ENCODE peak calls at places on chromosomes 2 and 18, in ten cellular contexts. X, W, Q, B, H, Z, C, R, L and Y are unnamed samples.
A peak's percentile ranks its signal among the peaks of the same experiment; 100 is the strongest.

GRCh38 chr18:58364867-58365533 is 263.9 kb downstream of the ALPK2 start:
- DNase-seq in X (no peak), W (no peak), Q (no peak), B (no peak), H (no peak), Z (no peak), C (no peak), R (no peak), L (no peak), Y (no peak)

GRCh38 chr2:227592694-227593387 is 5.9 kb upstream of the SCYGR2 start:
- DNase-seq in X (no peak), W (no peak), Q (no peak), B (no peak), H (no peak), Z (no peak), C (no peak), R (no peak), L (no peak), Y (no peak)

GRCh38 chr2:207513577-207514257 is 16.0 kb upstream of the CREB1 start:
- DNase-seq in X (no peak), W (no peak), Q (no peak), B (no peak), H (peak; percentile 80), Z (no peak), C (no peak), R (no peak), L (no peak), Y (no peak)

GRCh38 chr2:162929571-162929970 is 91.0 kb upstream of the KCNH7 start:
- DNase-seq in X (no peak), W (no peak), Q (no peak), B (no peak), H (no peak), Z (no peak), C (no peak), R (no peak), L (no peak), Y (no peak)

GRCh38 chr2:207049122-207049521 is 109.8 kb downstream of the CPO start:
- DNase-seq in X (no peak), W (no peak), Q (no peak), B (no peak), H (no peak), Z (no peak), C (no peak), R (no peak), L (no peak), Y (no peak)

GRCh38 chr2:73984922-73985317 is 210 bp downstream of the TET3 start:
- DNase-seq in X (no peak), W (no peak), Q (peak; percentile 28), B (peak; percentile 32), H (no peak), Z (peak; percentile 56), C (peak; percentile 59), R (peak; percentile 75), L (no peak), Y (no peak)

GRCh38 chr2:169131587-169132512 is 62.5 kb downstream of the DHRS9 start:
- DNase-seq in X (peak; percentile 31), W (peak; percentile 32), Q (no peak), B (peak; percentile 85), H (no peak), Z (no peak), C (no peak), R (peak; percentile 34), L (peak; percentile 64), Y (no peak)

GRCh38 chr2:234165421-234165820 is 114.9 kb downstream of the SPP2 start:
- DNase-seq in X (no peak), W (no peak), Q (no peak), B (no peak), H (no peak), Z (no peak), C (no peak), R (no peak), L (no peak), Y (no peak)

GRCh38 chr2:27860111-27860510 is 30.1 kb downstream of the RBKS start:
- DNase-seq in X (no peak), W (no peak), Q (no peak), B (no peak), H (peak; percentile 36), Z (no peak), C (no peak), R (no peak), L (no peak), Y (no peak)

GRCh38 chr2:66432801-66433694 is 1.9 kb upstream of the MEIS1 start:
- DNase-seq in X (peak; percentile 75), W (peak; percentile 96), Q (no peak), B (peak; percentile 54), H (peak; percentile 94), Z (peak; percentile 89), C (no peak), R (peak; percentile 90), L (peak; percentile 80), Y (peak; percentile 87)

GRCh38 chr2:73855526-73855925 is 26.8 kb downstream of the STAMBP start:
- DNase-seq in X (no peak), W (no peak), Q (no peak), B (no peak), H (no peak), Z (no peak), C (no peak), R (no peak), L (no peak), Y (no peak)

GRCh38 chr2:121134728-121135127 is 150.3 kb downstream of the TFCP2L1 start:
- DNase-seq in X (no peak), W (no peak), Q (no peak), B (no peak), H (no peak), Z (no peak), C (no peak), R (no peak), L (no peak), Y (no peak)

GRCh38 chr2:96164459-96165184 is 19.4 kb upstream of the DUSP2 start:
- DNase-seq in X (no peak), W (no peak), Q (no peak), B (no peak), H (no peak), Z (no peak), C (no peak), R (no peak), L (no peak), Y (no peak)

GRCh38 chr2:237726401-237726830 is 72.2 kb upstream of the RBM44 start:
- DNase-seq in X (peak; percentile 92), W (no peak), Q (no peak), B (no peak), H (peak; percentile 59), Z (no peak), C (no peak), R (no peak), L (peak; percentile 96), Y (peak; percentile 84)

GRCh38 chr2:119223521-119224390 is at the start of gene STEAP3:
- DNase-seq in X (no peak), W (peak; percentile 75), Q (no peak), B (peak; percentile 40), H (no peak), Z (peak; percentile 68), C (no peak), R (peak; percentile 86), L (peak; percentile 3), Y (no peak)

GRCh38 chr2:88735853-88736252 is 44.4 kb downstream of the RPIA start:
- DNase-seq in X (no peak), W (no peak), Q (no peak), B (no peak), H (no peak), Z (no peak), C (no peak), R (peak; percentile 15), L (no peak), Y (no peak)

GRCh38 chr18:50268022-50268747 is 1.9 kb upstream of the CFAP53 start:
- DNase-seq in X (no peak), W (no peak), Q (peak; percentile 51), B (no peak), H (no peak), Z (peak; percentile 94), C (peak; percentile 73), R (peak; percentile 93), L (peak; percentile 40), Y (no peak)

GRCh38 chr2:197229509-197230458 is 80.8 kb downstream of the ANKRD44 start:
- DNase-seq in X (no peak), W (no peak), Q (no peak), B (no peak), H (peak; percentile 48), Z (no peak), C (no peak), R (no peak), L (no peak), Y (no peak)

GRCh38 chr2:185802926-185803325 is 64.3 kb downstream of the FSIP2 start:
- DNase-seq in X (no peak), W (no peak), Q (no peak), B (no peak), H (no peak), Z (no peak), C (no peak), R (no peak), L (no peak), Y (no peak)

GRCh38 chr2:27208486-27209050 is 3.3 kb upstream of the ATRAID start:
- DNase-seq in X (no peak), W (no peak), Q (no peak), B (no peak), H (no peak), Z (no peak), C (no peak), R (no peak), L (no peak), Y (no peak)

GRCh38 chr2:158498043-158498748 is 41.4 kb downstream of the PKP4 start:
- DNase-seq in X (no peak), W (no peak), Q (no peak), B (no peak), H (no peak), Z (no peak), C (no peak), R (no peak), L (no peak), Y (no peak)

GRCh38 chr2:109032229-109032800 is 43.3 kb upstream of the EDAR start:
- DNase-seq in X (no peak), W (no peak), Q (peak; percentile 22), B (no peak), H (no peak), Z (no peak), C (no peak), R (no peak), L (no peak), Y (no peak)

GRCh38 chr2:58448065-58448507 is 207.0 kb upstream of the FANCL start:
- DNase-seq in X (peak; percentile 57), W (no peak), Q (no peak), B (peak; percentile 84), H (peak; percentile 41), Z (peak; percentile 73), C (no peak), R (peak; percentile 76), L (peak; percentile 80), Y (no peak)